ENCODE peak calls at places on chromosomes 16 and 17, in six cellular contexts. O is endothelial cell of umbilical vein, J is K562, G is GM12878, Z is A549, P is HepG2. B is an unnamed sample.

GRCh38 chr17:71902931-71903506 is 217.8 kb upstream of the SOX9 start:
- DNase-seq in O (no peak), J (no peak), G (no peak), Z (no peak), P (no peak), B (no peak)

GRCh38 chr16:81647527-81647926 is 131.6 kb upstream of the PLCG2 start:
- DNase-seq in O (no peak), J (peak; percentile 59), G (no peak), Z (peak; percentile 80), P (no peak), B (no peak)

GRCh38 chr17:28878981-28879380 is 18.6 kb downstream of the FLOT2 start:
- DNase-seq in O (peak; percentile 33), J (peak; percentile 79), G (no peak), Z (peak; percentile 90), P (peak; percentile 57), B (peak; percentile 31)

GRCh38 chr17:46063239-46063638 is 64.2 kb downstream of the STH start:
- DNase-seq in O (no peak), J (no peak), G (no peak), Z (peak; percentile 84), P (no peak), B (no peak)

GRCh38 chr17:82959990-82960418 is 119.4 kb upstream of the METRNL start:
- DNase-seq in O (no peak), J (no peak), G (no peak), Z (no peak), P (no peak), B (no peak)

GRCh38 chr16:951660-952301 is 19.0 kb downstream of the LMF1 start:
- DNase-seq in O (no peak), J (peak; percentile 64), G (no peak), Z (no peak), P (no peak), B (peak; percentile 74)

GRCh38 chr16:49478107-49478506 is 104.5 kb downstream of the C16orf78 start:
- DNase-seq in O (no peak), J (no peak), G (peak; percentile 12), Z (no peak), P (no peak), B (no peak)

GRCh38 chr17:82787081-82787848 is 35.4 kb downstream of the TBCD start:
- DNase-seq in O (no peak), J (no peak), G (no peak), Z (no peak), P (no peak), B (no peak)

GRCh38 chr17:75573540-75573957 is 14.1 kb upstream of the MYO15B start:
- DNase-seq in O (no peak), J (no peak), G (no peak), Z (no peak), P (no peak), B (no peak)

GRCh38 chr16:73298562-73298961 is 250.6 kb upstream of the ZFHX3 start:
- DNase-seq in O (no peak), J (no peak), G (no peak), Z (no peak), P (peak; percentile 9), B (no peak)

GRCh38 chr16:25877103-25877502 is 185.3 kb downstream of the HS3ST4 start:
- DNase-seq in O (no peak), J (no peak), G (no peak), Z (no peak), P (no peak), B (no peak)

GRCh38 chr16:48542020-48542473 is 67.9 kb downstream of the N4BP1 start:
- DNase-seq in O (peak; percentile 49), J (no peak), G (no peak), Z (peak; percentile 56), P (no peak), B (peak; percentile 69)

GRCh38 chr17:55743103-55743679 is 7.7 kb upstream of the PCTP start:
- DNase-seq in O (peak; percentile 45), J (peak; percentile 22), G (no peak), Z (peak; percentile 23), P (peak; percentile 88), B (no peak)

GRCh38 chr16:8751481-8752311 is 45.7 kb downstream of the TMEM186 start:
- DNase-seq in O (peak; percentile 13), J (no peak), G (no peak), Z (peak; percentile 55), P (peak; percentile 76), B (no peak)

GRCh38 chr16:65075877-65076276 is 46.0 kb downstream of the CDH11 start:
- DNase-seq in O (no peak), J (no peak), G (no peak), Z (no peak), P (no peak), B (no peak)

GRCh38 chr16:20074089-20074956 is 633 bp upstream of the GPR139 start:
- DNase-seq in O (no peak), J (no peak), G (no peak), Z (no peak), P (no peak), B (no peak)

GRCh38 chr17:76241205-76241539 is 879 bp upstream of the RNF157 start:
- DNase-seq in O (no peak), J (no peak), G (no peak), Z (no peak), P (peak; percentile 12), B (no peak)

GRCh38 chr16:87824991-87825841 is 44.1 kb downstream of the SLC7A5 start:
- DNase-seq in O (no peak), J (no peak), G (no peak), Z (no peak), P (peak; percentile 63), B (no peak)

GRCh38 chr17:19867094-19867653 is 562 bp downstream of the ULK2 start:
- DNase-seq in O (peak; percentile 71), J (no peak), G (no peak), Z (peak; percentile 76), P (peak; percentile 9), B (peak; percentile 77)

GRCh38 chr17:32341857-32342602 is at the start of gene C17orf75:
- DNase-seq in O (peak; percentile 73), J (peak; percentile 80), G (peak; percentile 42), Z (peak; percentile 69), P (peak; percentile 73), B (peak; percentile 92)

GRCh38 chr17:47324224-47325020 is 667 bp downstream of the EFCAB13 start:
- DNase-seq in O (peak; percentile 87), J (no peak), G (peak; percentile 53), Z (peak; percentile 53), P (no peak), B (peak; percentile 88)

GRCh38 chr17:73585583-73585982 is 58.7 kb downstream of the SDK2 start:
- DNase-seq in O (no peak), J (no peak), G (no peak), Z (no peak), P (no peak), B (no peak)

DNA sequence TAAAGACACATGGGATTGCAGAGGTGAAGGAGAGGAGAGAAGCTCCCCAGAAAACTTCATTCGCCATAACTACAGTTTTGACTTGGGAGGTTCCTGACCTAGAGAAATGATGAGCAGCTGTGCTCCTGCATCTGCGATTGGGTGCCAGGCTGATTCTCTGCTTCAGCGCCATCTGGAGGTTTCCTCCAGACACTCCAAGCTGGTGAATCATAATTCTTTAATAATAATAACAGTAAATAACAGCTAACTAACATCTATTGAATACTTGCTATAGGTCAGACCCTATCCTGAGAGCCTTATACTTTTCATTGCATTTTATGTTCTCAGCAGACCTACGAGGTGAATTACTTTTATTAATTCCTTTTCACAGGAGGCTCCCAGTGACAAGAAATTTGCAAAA is 575.8 kb downstream of the TOX3 start:
- DNase-seq in O (no peak), J (no peak), G (no peak), Z (peak; percentile 13), P (no peak), B (peak; percentile 26)
- TF ChIP-seq CTCF in O (no peak), J (no peak), G (peak; percentile 11), Z (no peak), P (peak; percentile 41), B (peak; percentile 54)

GRCh38 chr16:76784530-76784929 is 406.5 kb upstream of the MON1B start:
- DNase-seq in O (no peak), J (no peak), G (no peak), Z (no peak), P (no peak), B (no peak)

GRCh38 chr16:76777721-76778120 is 413.3 kb upstream of the MON1B start:
- DNase-seq in O (no peak), J (no peak), G (no peak), Z (no peak), P (no peak), B (no peak)

DNA sequence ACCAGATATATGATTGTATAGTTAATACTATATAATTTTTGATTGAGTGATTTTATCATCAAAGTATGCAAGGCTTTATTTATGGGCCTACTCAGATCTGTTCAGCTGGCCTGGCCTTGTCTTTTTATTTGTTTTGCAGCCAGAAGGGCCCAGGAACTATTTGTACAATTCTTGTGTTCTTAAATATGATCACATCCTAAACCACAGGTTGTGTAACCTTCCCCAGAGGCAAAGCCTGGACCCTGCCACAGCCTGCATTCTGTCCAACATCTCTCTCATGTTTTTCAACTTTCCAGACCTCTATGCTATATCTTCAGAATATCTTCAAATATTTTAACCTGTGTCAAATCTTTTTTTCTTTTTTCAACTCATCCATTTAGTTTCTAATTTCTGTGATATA is 410.4 kb upstream of the MON1B start:
- DNase-seq in O (no peak), J (no peak), G (no peak), Z (no peak), P (no peak), B (peak; percentile 19)
- TF ChIP-seq MYC in O (no peak), J (no peak), G (no peak), Z (no peak), P (no peak), B (no peak)

GRCh38 chr16:1983053-1983543 is 895 bp upstream of the GFER start:
- DNase-seq in O (no peak), J (no peak), G (no peak), Z (no peak), P (no peak), B (no peak)
- TF ChIP-seq POLR2A in O (no peak), J (peak; percentile 43), G (no peak), Z (peak; percentile 15), P (no peak), B (no peak)

GRCh38 chr16:30802971-30803370 is 16.0 kb upstream of the ZNF629 start:
- DNase-seq in O (no peak), J (no peak), G (no peak), Z (no peak), P (no peak), B (no peak)

GRCh38 chr16:30808163-30808562 is 21.2 kb upstream of the ZNF629 start:
- DNase-seq in O (no peak), J (no peak), G (no peak), Z (no peak), P (no peak), B (no peak)

GRCh38 chr16:30805056-30805369 is 18.0 kb upstream of the ZNF629 start:
- DNase-seq in O (no peak), J (no peak), G (no peak), Z (no peak), P (no peak), B (no peak)

DNA sequence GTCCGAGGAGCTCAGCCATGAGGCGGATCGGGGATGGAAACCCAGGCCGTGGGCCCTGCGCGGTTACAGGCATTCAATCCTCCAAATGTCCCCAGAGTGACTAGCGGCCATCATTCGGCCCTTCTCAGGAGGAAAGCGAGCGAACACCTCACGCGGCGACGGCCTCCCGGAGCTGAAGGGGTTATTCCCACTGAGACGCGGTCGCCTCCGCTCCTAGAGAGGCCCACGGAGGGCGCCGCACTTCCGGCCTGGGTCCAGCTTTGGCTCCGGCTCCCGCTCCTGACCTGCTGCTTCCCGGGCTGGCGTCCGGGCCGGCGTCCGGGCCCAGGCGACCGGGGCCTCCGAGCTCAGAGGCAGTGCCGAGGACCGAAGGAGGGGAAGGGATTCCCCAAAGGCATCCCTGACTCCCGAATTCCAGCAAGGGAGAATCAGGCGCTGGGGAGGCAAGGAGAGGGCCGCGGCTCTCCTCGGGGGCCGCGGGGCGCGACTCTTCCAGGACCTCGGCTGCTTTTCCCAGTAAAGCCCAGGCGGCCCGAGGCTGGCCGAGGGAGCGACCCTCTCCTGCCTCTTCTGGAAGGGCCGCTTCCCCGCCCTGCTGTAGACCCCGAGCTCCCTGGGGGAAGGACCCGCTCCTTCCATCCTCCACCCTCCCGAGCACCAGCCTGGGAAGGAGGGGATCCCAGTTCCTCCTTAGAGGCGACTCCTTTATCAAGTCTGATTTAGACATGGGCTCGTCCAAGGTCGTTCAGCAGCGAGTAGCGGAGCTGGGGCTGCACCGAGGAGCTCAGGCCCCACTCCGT is 18.6 kb upstream of the ZNF629 start:
- DNase-seq in O (peak; percentile 74), J (peak; percentile 90), G (no peak), Z (peak; percentile 89), P (peak; percentile 78), B (peak; percentile 64)
- TF ChIP-seq CTCF in O (no peak), J (no peak), G (no peak), Z (no peak), P (peak; percentile 65), B (no peak)

B was measured in NB4.